ENCODE peak calls at places on chromosomes 12 and 14, in six cellular contexts. A, L, U, F, Y and I are unnamed samples.

GRCh38 chr12:89413234-89413633 is 60.9 kb upstream of the DUSP6 start:
- DNase-seq in A (no peak), L (no peak), U (no peak), F (no peak), Y (no peak), I (no peak)

GRCh38 chr12:105331805-105332251 is 1.3 kb downstream of the C12orf75 start:
- DNase-seq in A (no peak), L (no peak), U (no peak), F (no peak), Y (no peak), I (no peak)

GRCh38 chr12:52876371-52876770 is 27.6 kb upstream of the KRT78 start:
- DNase-seq in A (no peak), L (no peak), U (no peak), F (no peak), Y (no peak), I (peak)

GRCh38 chr12:124441443-124442190 is 125.8 kb downstream of the NCOR2 start:
- DNase-seq in A (peak), L (peak), U (no peak), F (no peak), Y (peak), I (no peak)

GRCh38 chr14:35879654-35880249 is 53.6 kb downstream of the BRMS1L start:
- DNase-seq in A (peak), L (no peak), U (peak), F (no peak), Y (peak), I (no peak)

GRCh38 chr12:26896913-26897312 is 40.9 kb downstream of the INTS13 start:
- DNase-seq in A (no peak), L (no peak), U (no peak), F (no peak), Y (no peak), I (no peak)

GRCh38 chr12:85036241-85036707 is at the start of the genes LRRIQ1 and TSPAN19:
- DNase-seq in A (peak), L (peak), U (peak), F (no peak), Y (peak), I (peak)

GRCh38 chr12:22286569-22286968 is 47.9 kb downstream of the ST8SIA1 start:
- DNase-seq in A (peak), L (no peak), U (no peak), F (no peak), Y (no peak), I (no peak)

GRCh38 chr12:31896514-31897039 is 62.6 kb upstream of the RESF1 start:
- DNase-seq in A (peak), L (no peak), U (no peak), F (peak), Y (no peak), I (peak)